ENCODE peak calls at places on chromosomes 4 and X, in four cellular contexts. One of them, this sample, is unnamed.

GRCh38 chr4:78742300-78742699 is 33.9 kb upstream of the BMP2K start:
- DNase-seq in uterus: no peak
- DNase-seq in body of pancreas: no peak
- DNase-seq in fibroblast of lung: no peak
- DNase-seq in this sample: no peak

GRCh38 chr4:137614491-137614890 is 82.2 kb upstream of the PCDH18 start:
- DNase-seq in fibroblast of lung: no peak
- DNase-seq in body of pancreas: no peak
- DNase-seq in uterus: no peak
- DNase-seq in this sample: no peak

GRCh38 chrX:34585561-34585960 is 71.5 kb downstream of the TMEM47 start:
- DNase-seq in fibroblast of lung: no peak
- DNase-seq in uterus: no peak
- DNase-seq in body of pancreas: no peak
- DNase-seq in this sample: no peak

GRCh38 chr4:184348311-184349233 is 125.8 kb downstream of the IRF2 start:
- DNase-seq in uterus: peak
- DNase-seq in fibroblast of lung: peak
- DNase-seq in body of pancreas: peak
- DNase-seq in this sample: no peak

GRCh38 chr4:6410078-6410477 is 62.3 kb downstream of the PPP2R2C start:
- DNase-seq in body of pancreas: no peak
- DNase-seq in fibroblast of lung: no peak
- DNase-seq in uterus: no peak
- DNase-seq in this sample: no peak

GRCh38 chr4:102586644-102587021 is 85.5 kb downstream of the NFKB1 start:
- DNase-seq in fibroblast of lung: no peak
- DNase-seq in uterus: no peak
- DNase-seq in body of pancreas: no peak
- DNase-seq in this sample: peak

GRCh38 chr4:992297-993110 is 700 bp downstream of the SLC26A1 start:
- DNase-seq in uterus: no peak
- DNase-seq in fibroblast of lung: no peak
- DNase-seq in body of pancreas: peak
- DNase-seq in this sample: no peak

GRCh38 chr4:151031831-151032605 is 16.9 kb upstream of the LRBA start:
- DNase-seq in uterus: no peak
- DNase-seq in body of pancreas: no peak
- DNase-seq in fibroblast of lung: peak
- DNase-seq in this sample: no peak

GRCh38 chrX:10259716-10260115 is 102.9 kb downstream of the CLCN4 start:
- DNase-seq in body of pancreas: no peak
- DNase-seq in fibroblast of lung: peak
- DNase-seq in uterus: no peak
- DNase-seq in this sample: no peak

GRCh38 chr4:124019749-124020549 is 623.4 kb downstream of the SPRY1 start:
- DNase-seq in body of pancreas: no peak
- DNase-seq in fibroblast of lung: no peak
- DNase-seq in uterus: no peak
- DNase-seq in this sample: no peak

GRCh38 chr4:112073201-112073600 is 72.1 kb upstream of the FAM241A start:
- DNase-seq in uterus: no peak
- DNase-seq in body of pancreas: no peak
- DNase-seq in fibroblast of lung: no peak
- DNase-seq in this sample: no peak

GRCh38 chr4:78058591-78059523 is 1.7 kb downstream of the FRAS1 start:
- DNase-seq in fibroblast of lung: peak
- DNase-seq in uterus: peak
- DNase-seq in body of pancreas: peak
- DNase-seq in this sample: no peak

GRCh38 chr4:137408527-137409177 is 123.6 kb downstream of the PCDH18 start:
- DNase-seq in fibroblast of lung: no peak
- DNase-seq in uterus: no peak
- DNase-seq in body of pancreas: no peak
- DNase-seq in this sample: no peak

GRCh38 chrX:21838937-21839333 is 482 bp upstream of the MBTPS2 start:
- DNase-seq in body of pancreas: no peak
- DNase-seq in fibroblast of lung: peak
- DNase-seq in uterus: no peak
- DNase-seq in this sample: no peak

GRCh38 chrX:18998653-18999052 is 14.7 kb upstream of the PHKA2 start:
- DNase-seq in body of pancreas: no peak
- DNase-seq in uterus: no peak
- DNase-seq in fibroblast of lung: no peak
- DNase-seq in this sample: no peak

GRCh38 chr4:123449780-123450179 is 53.2 kb downstream of the SPRY1 start:
- DNase-seq in body of pancreas: no peak
- DNase-seq in fibroblast of lung: peak
- DNase-seq in uterus: no peak
- DNase-seq in this sample: no peak

GRCh38 chr4:5751918-5752802 is 41.2 kb downstream of the EVC start:
- DNase-seq in uterus: no peak
- DNase-seq in fibroblast of lung: peak
- DNase-seq in body of pancreas: no peak
- DNase-seq in this sample: no peak

GRCh38 chrX:150200361-150200760 is 162.8 kb upstream of the MAMLD1 start:
- DNase-seq in body of pancreas: no peak
- DNase-seq in fibroblast of lung: no peak
- DNase-seq in uterus: no peak
- DNase-seq in this sample: no peak

GRCh38 chr4:102610476-102610875 is 109.3 kb downstream of the NFKB1 start:
- DNase-seq in uterus: no peak
- DNase-seq in body of pancreas: no peak
- DNase-seq in fibroblast of lung: no peak
- DNase-seq in this sample: no peak

GRCh38 chr4:143046454-143046853 is 138.3 kb upstream of the USP38 start:
- DNase-seq in fibroblast of lung: no peak
- DNase-seq in uterus: no peak
- DNase-seq in body of pancreas: no peak
- DNase-seq in this sample: no peak

GRCh38 chr4:174429701-174430100 is 92.6 kb downstream of the HPGD start:
- DNase-seq in uterus: no peak
- DNase-seq in fibroblast of lung: peak
- DNase-seq in body of pancreas: no peak
- DNase-seq in this sample: no peak

GRCh38 chr4:80266267-80266901 is at the start of gene FGF5:
- DNase-seq in uterus: peak
- DNase-seq in body of pancreas: peak
- DNase-seq in fibroblast of lung: peak
- DNase-seq in this sample: no peak

GRCh38 chrX:26918633-26919032 is 544.5 kb downstream of the PPP4R3C start:
- DNase-seq in fibroblast of lung: no peak
- DNase-seq in body of pancreas: no peak
- DNase-seq in uterus: no peak
- DNase-seq in this sample: no peak

GRCh38 chr4:72330381-72330780 is 238.6 kb downstream of the ADAMTS3 start:
- DNase-seq in body of pancreas: no peak
- DNase-seq in uterus: no peak
- DNase-seq in fibroblast of lung: no peak
- DNase-seq in this sample: no peak

GRCh38 chrX:77167993-77168392 is 279.2 kb upstream of the FGF16 start:
- DNase-seq in body of pancreas: no peak
- DNase-seq in uterus: no peak
- DNase-seq in fibroblast of lung: no peak
- DNase-seq in this sample: no peak

GRCh38 chr4:2837904-2838496 is 5.6 kb upstream of the ADD1 start:
- DNase-seq in body of pancreas: no peak
- DNase-seq in fibroblast of lung: peak
- DNase-seq in uterus: peak
- DNase-seq in this sample: peak

GRCh38 chr4:13056630-13057187 is 427.4 kb downstream of the RAB28 start:
- DNase-seq in fibroblast of lung: no peak
- DNase-seq in body of pancreas: no peak
- DNase-seq in uterus: no peak
- DNase-seq in this sample: no peak

GRCh38 chr4:80295841-80296240 is 29.4 kb downstream of the FGF5 start:
- DNase-seq in body of pancreas: no peak
- DNase-seq in fibroblast of lung: peak
- DNase-seq in uterus: no peak
- DNase-seq in this sample: no peak

GRCh38 chr4:37934609-37935008 is 25.6 kb upstream of the PTTG2 start:
- DNase-seq in uterus: no peak
- DNase-seq in fibroblast of lung: no peak
- DNase-seq in body of pancreas: no peak
- DNase-seq in this sample: no peak

GRCh38 chr4:37934096-37934495 is 26.1 kb upstream of the PTTG2 start:
- DNase-seq in body of pancreas: no peak
- DNase-seq in fibroblast of lung: no peak
- DNase-seq in uterus: no peak
- DNase-seq in this sample: no peak

GRCh38 chr4:37928421-37928820 is 31.8 kb upstream of the PTTG2 start:
- DNase-seq in body of pancreas: no peak
- DNase-seq in fibroblast of lung: no peak
- DNase-seq in uterus: no peak
- DNase-seq in this sample: no peak

GRCh38 chr4:37924946-37925345 is 34.1 kb downstream of the TBC1D1 start:
- DNase-seq in body of pancreas: no peak
- DNase-seq in uterus: no peak
- DNase-seq in fibroblast of lung: no peak
- DNase-seq in this sample: no peak

GRCh38 chr4:37928896-37929537 is 31.2 kb upstream of the PTTG2 start:
- DNase-seq in body of pancreas: no peak
- DNase-seq in fibroblast of lung: peak
- DNase-seq in uterus: no peak
- DNase-seq in this sample: no peak
- H3K27ac ChIP-seq in body of pancreas: no peak
- H3K27ac ChIP-seq in fibroblast of lung: no peak
- H3K27ac ChIP-seq in uterus: no peak
- H3K27ac ChIP-seq in this sample: no peak

DNA sequence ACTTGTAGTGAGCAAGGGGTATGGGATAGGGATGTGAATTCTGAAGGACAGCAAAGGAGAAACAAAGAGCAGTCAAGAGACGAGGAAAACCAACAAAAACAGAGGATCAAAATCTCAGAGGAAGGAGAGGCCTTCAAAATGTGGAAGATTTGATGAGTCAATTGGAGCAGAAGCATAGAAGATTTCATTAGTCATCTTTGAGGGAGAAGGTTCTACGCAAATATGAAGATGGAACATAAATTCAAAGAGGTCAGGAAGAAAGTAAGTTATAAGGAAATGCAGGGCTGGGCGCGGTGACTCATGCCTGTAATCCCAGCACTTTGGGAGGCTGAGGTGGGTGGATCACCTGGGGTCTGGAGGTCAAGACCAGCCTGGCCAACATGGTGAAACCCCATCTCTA is 35.4 kb downstream of the MID2 start:
- DNase-seq in body of pancreas: no peak
- DNase-seq in uterus: no peak
- DNase-seq in fibroblast of lung: no peak
- DNase-seq in this sample: no peak
- H3K27ac ChIP-seq in body of pancreas: no peak
- H3K27ac ChIP-seq in uterus: no peak
- H3K27ac ChIP-seq in fibroblast of lung: no peak
- H3K27ac ChIP-seq in this sample: no peak

GRCh38 chr4:7691061-7691460 is 248.6 kb downstream of the AFAP1 start:
- DNase-seq in fibroblast of lung: no peak
- DNase-seq in body of pancreas: no peak
- DNase-seq in uterus: no peak
- DNase-seq in this sample: no peak

GRCh38 chr4:7691992-7692391 is 247.7 kb downstream of the AFAP1 start:
- DNase-seq in body of pancreas: peak
- DNase-seq in fibroblast of lung: peak
- DNase-seq in uterus: no peak
- DNase-seq in this sample: no peak

GRCh38 chr4:7687796-7688195 is 251.9 kb downstream of the AFAP1 start:
- DNase-seq in uterus: no peak
- DNase-seq in fibroblast of lung: no peak
- DNase-seq in body of pancreas: no peak
- DNase-seq in this sample: no peak

GRCh38 chr4:7692451-7693236 is 247.0 kb downstream of the AFAP1 start:
- DNase-seq in uterus: no peak
- DNase-seq in fibroblast of lung: no peak
- DNase-seq in body of pancreas: no peak
- DNase-seq in this sample: no peak

GRCh38 chr4:7689773-7690693 is 249.6 kb downstream of the AFAP1 start:
- DNase-seq in uterus: no peak
- DNase-seq in fibroblast of lung: no peak
- DNase-seq in body of pancreas: no peak
- DNase-seq in this sample: no peak
- H3K27ac ChIP-seq in uterus: no peak
- H3K27ac ChIP-seq in fibroblast of lung: no peak
- H3K27ac ChIP-seq in body of pancreas: no peak
- H3K27ac ChIP-seq in this sample: no peak

GRCh38 chrX:153969125-153969903 is 2.3 kb downstream of the HCFC1 start:
- DNase-seq in uterus: no peak
- DNase-seq in fibroblast of lung: no peak
- DNase-seq in body of pancreas: no peak
- DNase-seq in this sample: no peak
- H3K27ac ChIP-seq in uterus: peak
- H3K27ac ChIP-seq in fibroblast of lung: peak
- H3K27ac ChIP-seq in body of pancreas: peak
- H3K27ac ChIP-seq in this sample: peak

GRCh38 chr4:88991746-88992145 is 65.2 kb downstream of the FAM13A start:
- DNase-seq in uterus: no peak
- DNase-seq in fibroblast of lung: peak
- DNase-seq in body of pancreas: no peak
- DNase-seq in this sample: no peak
- H3K27ac ChIP-seq in uterus: no peak
- H3K27ac ChIP-seq in fibroblast of lung: no peak
- H3K27ac ChIP-seq in body of pancreas: no peak
- H3K27ac ChIP-seq in this sample: no peak